ENCODE peak calls at places on chromosomes 13 and 19, in five cellular contexts. U is suprapubic skin, Z is K562, I is A549, X is tibial nerve. W is an unnamed sample.

GRCh38 chr13:45966715-45967114 is 85.8 kb downstream of the ZC3H13 start:
- DNase-seq in X (no peak), U (no peak), I (no peak), Z (no peak), W (no peak)

GRCh38 chr19:14519860-14520407 is 1.7 kb upstream of the DNAJB1 start:
- DNase-seq in X (no peak), I (no peak), U (no peak), Z (no peak), W (no peak)

GRCh38 chr13:31767175-31767900 is 28.0 kb downstream of the RXFP2 start:
- DNase-seq in U (no peak), Z (no peak), X (no peak), I (no peak), W (no peak)

GRCh38 chr13:60379837-60380236 is 17.2 kb upstream of the TDRD3 start:
- DNase-seq in U (no peak), Z (no peak), I (no peak), X (no peak), W (no peak)

GRCh38 chr13:42660367-42660965 is 86.5 kb downstream of the TNFSF11 start:
- DNase-seq in Z (no peak), I (no peak), X (no peak), U (no peak), W (no peak)

GRCh38 chr19:38046254-38047047 is 139.4 kb downstream of the SIPA1L3 start:
- DNase-seq in U (no peak), I (no peak), Z (no peak), X (no peak), W (peak; percentile 68)

GRCh38 chr19:54606891-54607781 is 13.7 kb downstream of the LILRA1 start:
- DNase-seq in Z (no peak), I (no peak), X (no peak), U (no peak), W (no peak)

GRCh38 chr19:28386080-28386869 is 826.7 kb downstream of the UQCRFS1 start:
- DNase-seq in U (no peak), X (no peak), Z (no peak), I (no peak), W (no peak)

GRCh38 chr13:97140611-97141010 is 81.5 kb upstream of the MBNL2 start:
- DNase-seq in Z (no peak), U (no peak), X (no peak), I (no peak), W (no peak)

GRCh38 chr13:52961196-52961845 is 67.3 kb upstream of the OLFM4 start:
- DNase-seq in U (no peak), I (no peak), Z (no peak), X (no peak), W (no peak)

GRCh38 chr19:8324186-8325050 is 3.1 kb downstream of the RPS28 start:
- DNase-seq in Z (peak; percentile 21), I (no peak), X (no peak), U (no peak), W (no peak)

GRCh38 chr19:48874309-48875135 is 2.3 kb downstream of the PPP1R15A start:
- DNase-seq in Z (peak; percentile 38), U (no peak), X (no peak), I (peak; percentile 52), W (peak; percentile 45)

GRCh38 chr13:68988176-68988575 is 1119.5 kb upstream of the ATXN8OS start:
- DNase-seq in Z (no peak), I (no peak), X (no peak), U (no peak), W (no peak)

GRCh38 chr13:47213057-47213456 is 316.2 kb upstream of the HTR2A start:
- DNase-seq in Z (no peak), U (no peak), X (no peak), I (no peak), W (no peak)

GRCh38 chr13:100666124-100666523 is 8.5 kb downstream of the TMTC4 start:
- DNase-seq in U (no peak), I (no peak), Z (no peak), X (no peak), W (no peak)

GRCh38 chr13:103056008-103056407 is 10.2 kb downstream of the SLC10A2 start:
- DNase-seq in U (no peak), I (no peak), X (no peak), Z (no peak), W (no peak)

GRCh38 chr19:58357798-58358145 is 4.5 kb upstream of the A1BG start:
- DNase-seq in X (no peak), U (no peak), Z (no peak), I (no peak), W (no peak)

GRCh38 chr19:58355891-58356235 is 2.6 kb upstream of the A1BG start:
- DNase-seq in X (no peak), U (no peak), I (no peak), Z (no peak), W (no peak)

GRCh38 chr19:58356971-58357797 is 3.9 kb upstream of the A1BG start:
- DNase-seq in I (no peak), U (no peak), X (no peak), Z (no peak), W (no peak)

GRCh38 chr19:58355215-58355796 is 2.0 kb upstream of the A1BG start:
- DNase-seq in X (no peak), U (no peak), Z (no peak), I (no peak), W (no peak)

GRCh38 chr19:58356236-58356970 is 3.1 kb upstream of the A1BG start:
- DNase-seq in Z (no peak), I (no peak), U (no peak), X (no peak), W (no peak)
- TF ChIP-seq EP300 in Z (no peak), I (no peak), U (no peak), X (no peak), W (no peak)

GRCh38 chr13:51728275-51728673 is 75.7 kb downstream of the DHRS12 start:
- DNase-seq in Z (no peak), I (no peak), U (no peak), X (no peak), W (no peak)
- H3K4me1 ChIP-seq in Z (no peaks in the 10 kb centered on the region), I (peaks cover 57% of the 10 kb centered on the region), U (peaks cover 53% of the 10 kb centered on the region), X (no peaks in the 10 kb centered on the region), W (no peaks in the 10 kb centered on the region)

GRCh38 chr13:101978546-101979315 is 423.1 kb downstream of the FGF14 start:
- DNase-seq in I (no peak), U (no peak), Z (no peak), X (no peak), W (no peak)
- TF ChIP-seq POLR2A in I (no peak), U (no peak), Z (no peak), X (no peak), W (no peak)

DNA sequence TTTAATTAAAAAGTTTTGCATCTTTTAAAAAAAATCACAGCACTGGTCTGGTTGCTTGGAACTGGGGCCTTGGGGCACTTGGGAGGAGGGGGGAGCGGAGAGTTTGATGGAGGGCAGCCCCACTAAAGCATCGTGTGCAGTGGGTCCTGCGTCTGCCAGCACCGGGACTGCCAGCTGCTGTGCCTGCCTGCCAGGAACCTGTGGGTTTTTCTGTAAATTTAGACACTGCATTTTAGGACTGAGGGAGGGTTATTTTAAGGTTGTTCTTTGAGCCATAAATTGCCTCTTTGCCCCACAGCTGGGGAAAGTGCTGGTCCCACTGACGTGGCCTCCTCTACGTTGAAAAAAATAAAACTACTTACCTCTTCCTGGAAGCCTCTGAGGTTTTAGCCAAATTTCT is 2.9 kb downstream of the KLF2 start:
- DNase-seq in I (no peak), U (no peak), X (no peak), Z (no peak), W (peak; percentile 39)
- TF ChIP-seq EP300 in I (no peak), U (no peak), X (no peak), Z (no peak), W (no peak)

DNA sequence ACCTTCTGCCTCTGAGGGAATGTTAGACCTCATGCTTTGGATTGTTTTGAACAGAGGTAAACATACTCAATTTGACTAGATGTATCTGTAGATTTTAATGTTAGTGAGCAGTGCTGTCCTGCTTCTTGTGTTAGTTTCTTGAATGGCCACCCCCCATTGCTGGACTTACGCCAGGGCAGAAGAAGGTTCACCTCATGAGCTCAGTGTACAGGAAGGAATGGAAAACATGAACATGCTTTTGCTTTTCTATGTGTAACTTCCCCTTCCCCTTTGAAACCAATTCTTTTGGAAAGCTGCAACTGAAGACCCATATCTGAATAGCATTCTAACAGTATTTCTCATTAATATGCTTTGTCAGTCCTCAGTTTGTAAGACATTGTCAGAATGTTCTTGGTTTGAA is 32.3 kb downstream of the WASF3 start:
- DNase-seq in U (no peak), Z (no peak), I (no peak), X (no peak), W (no peak)
- H3K4me1 ChIP-seq in U (no peaks in the 10 kb centered on the region), Z (no peaks in the 10 kb centered on the region), I (no peaks in the 10 kb centered on the region), X (no peaks in the 10 kb centered on the region), W (no peaks in the 10 kb centered on the region)

GRCh38 chr19:41624515-41624914 is 2.4 kb downstream of the CEACAM4 start:
- DNase-seq in I (no peak), U (no peak), Z (no peak), X (no peak), W (no peak)

GRCh38 chr19:41627966-41628675 is 1.2 kb upstream of the CEACAM4 start:
- DNase-seq in Z (no peak), U (no peak), I (no peak), X (no peak), W (no peak)

GRCh38 chr19:41626278-41626677 is 596 bp downstream of the CEACAM4 start:
- DNase-seq in I (no peak), X (no peak), Z (no peak), U (no peak), W (no peak)

GRCh38 chr19:41623360-41623759 is 3.5 kb downstream of the CEACAM4 start:
- DNase-seq in Z (no peak), U (no peak), X (no peak), I (no peak), W (no peak)

GRCh38 chr19:41626877-41627276 is at the start of gene CEACAM4:
- DNase-seq in I (no peak), Z (no peak), X (no peak), U (no peak), W (no peak)
- TF ChIP-seq POLR2A in I (no peak), Z (no peak), X (peak; percentile 15), U (peak; percentile 16), W (peak; percentile 29)

GRCh38 chr13:90447034-90447734 is 900.3 kb upstream of the MIR17HG start:
- DNase-seq in X (no peak), Z (no peak), U (no peak), I (no peak), W (no peak)

GRCh38 chr13:90445179-90445578 is 902.3 kb upstream of the MIR17HG start:
- DNase-seq in X (no peak), U (no peak), Z (no peak), I (peak; percentile 18), W (no peak)

GRCh38 chr13:90444232-90444631 is 903.3 kb upstream of the MIR17HG start:
- DNase-seq in Z (no peak), I (no peak), U (no peak), X (no peak), W (no peak)

GRCh38 chr13:90447735-90448103 is 899.8 kb upstream of the MIR17HG start:
- DNase-seq in U (no peak), I (no peak), X (no peak), Z (no peak), W (no peak)

GRCh38 chr13:90448466-90449037 is 898.9 kb upstream of the MIR17HG start:
- DNase-seq in X (no peak), U (no peak), I (no peak), Z (no peak), W (no peak)
- TF ChIP-seq EP300 in X (no peak), U (no peak), I (no peak), Z (no peak), W (no peak)

W was measured in transverse colon.